ENCODE peak calls at places on chromosomes 13 and 19, in five cellular contexts. R is K562, Q is tibial nerve, B is neural progenitor cell, H is ovary. C is an unnamed sample.
A peak's percentile ranks its signal among the peaks of the same experiment; 100 is the strongest.

GRCh38 chr13:37910790-37911189 is 41.2 kb upstream of the TRPC4 start:
- DNase-seq in R (peak; percentile 5), Q (no peak), B (no peak), H (no peak), C (no peak)

GRCh38 chr19:35585844-35586243 is at the start of gene PMIS2:
- DNase-seq in R (peak; percentile 96), Q (no peak), B (peak; percentile 38), H (no peak), C (peak; percentile 40)

GRCh38 chr13:59182241-59182640 is 981.5 kb downstream of the DIAPH3 start:
- DNase-seq in R (no peak), Q (no peak), B (no peak), H (no peak), C (no peak)

GRCh38 chr19:590396-590745 is 690 bp downstream of the HCN2 start:
- DNase-seq in R (peak; percentile 36), Q (no peak), B (peak; percentile 66), H (no peak), C (no peak)

GRCh38 chr13:38421590-38422560 is 72.2 kb downstream of the UFM1 start:
- DNase-seq in R (no peak), Q (no peak), B (no peak), H (no peak), C (no peak)

GRCh38 chr19:51783373-51783772 is 11.6 kb upstream of the FPR3 start:
- DNase-seq in R (no peak), Q (no peak), B (no peak), H (no peak), C (no peak)

GRCh38 chr19:40365613-40366401 is 17.3 kb downstream of the PLD3 start:
- DNase-seq in R (peak; percentile 98), Q (peak; percentile 56), B (peak; percentile 91), H (peak; percentile 87), C (no peak)

GRCh38 chr13:79654520-79654919 is 173.6 kb downstream of the NDFIP2 start:
- DNase-seq in R (no peak), Q (no peak), B (no peak), H (no peak), C (no peak)

GRCh38 chr13:41973247-41973741 is 12.4 kb upstream of the VWA8 start:
- DNase-seq in R (no peak), Q (no peak), B (peak; percentile 44), H (no peak), C (no peak)

GRCh38 chr13:62629618-62630017 is 1214.0 kb upstream of the PCDH20 start:
- DNase-seq in R (no peak), Q (no peak), B (no peak), H (no peak), C (no peak)

GRCh38 chr19:16261584-16262370 is 62.8 kb upstream of the KLF2 start:
- DNase-seq in R (no peak), Q (no peak), B (no peak), H (no peak), C (no peak)
- H3K4me1 ChIP-seq in R (peaks cover 34% of the 10 kb centered on the region), Q (peaks cover 28% of the 10 kb centered on the region), B (no peaks in the 10 kb centered on the region), H (no peaks in the 10 kb centered on the region), C (no peaks in the 10 kb centered on the region)

GRCh38 chr13:28820099-28821051 is at the start of gene MTUS2:
- DNase-seq in R (peak; percentile 69), Q (no peak), B (peak; percentile 36), H (no peak), C (peak; percentile 14)
- H3K4me3 ChIP-seq in R (peak within 1 kb of the TSS; percentile 8), Q (peak within 1 kb of the TSS; percentile 38), B (peak within 1 kb of the TSS; percentile 55), H (no peak within 1 kb of the TSS), C (peak within 1 kb of the TSS; percentile 22)

GRCh38 chr19:49640113-49640898 is at the start of gene RRAS:
- DNase-seq in R (peak; percentile 95), Q (peak; percentile 99), B (peak; percentile 100), H (peak; percentile 100), C (peak; percentile 100)

GRCh38 chr19:49641688-49642487 is at the start of gene SCAF1:
- DNase-seq in R (peak; percentile 90), Q (peak; percentile 97), B (peak; percentile 100), H (peak; percentile 99), C (peak; percentile 99)

GRCh38 chr19:49637865-49638350 is 2.0 kb downstream of the RRAS start:
- DNase-seq in R (peak; percentile 77), Q (peak; percentile 86), B (peak; percentile 64), H (peak; percentile 77), C (peak; percentile 88)

GRCh38 chr19:49638360-49638759 is 1.6 kb downstream of the RRAS start:
- DNase-seq in R (no peak), Q (no peak), B (peak; percentile 69), H (no peak), C (no peak)

GRCh38 chr19:49639401-49640112 is 386 bp downstream of the RRAS start:
- DNase-seq in R (no peak), Q (peak; percentile 20), B (peak; percentile 31), H (peak; percentile 51), C (no peak)
- H3K4me1 ChIP-seq in R (peaks cover 55% of the 10 kb centered on the region), Q (peaks cover 33% of the 10 kb centered on the region), B (peaks cover 53% of the 10 kb centered on the region), H (peaks cover 12% of the 10 kb centered on the region), C (peaks cover 24% of the 10 kb centered on the region)

DNA sequence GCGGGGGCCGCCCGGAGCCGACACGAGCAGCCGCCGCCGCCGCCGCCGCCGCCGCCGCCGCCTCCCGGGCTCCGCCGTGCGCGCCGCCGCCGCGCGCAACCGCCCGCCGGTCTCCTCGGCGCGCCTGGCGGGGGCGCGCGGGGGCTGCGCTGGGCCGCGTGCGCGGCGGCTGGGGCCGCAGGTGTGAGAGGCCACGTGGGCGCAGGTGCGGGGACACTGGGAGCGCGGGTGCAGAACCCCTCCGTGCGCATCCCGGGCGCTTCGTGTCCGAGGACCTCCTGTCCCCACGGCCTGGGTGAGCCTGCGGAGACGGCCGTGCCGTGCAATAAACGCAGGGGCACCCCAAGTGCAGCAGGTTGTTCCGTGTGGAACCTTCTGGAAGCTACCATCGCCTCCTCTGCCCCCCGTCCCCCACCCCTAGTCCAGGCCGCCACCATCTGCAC is at the start of gene LINGO3:
- DNase-seq in R (peak; percentile 85), Q (no peak), B (peak; percentile 60), H (no peak), C (no peak)
- H3K4me3 ChIP-seq in R (peak within 1 kb of the TSS; percentile 21), Q (no peak within 1 kb of the TSS), B (peak within 1 kb of the TSS; percentile 45), H (no peak within 1 kb of the TSS), C (peak within 1 kb of the TSS; percentile 29)

GRCh38 chr13:109160357-109160756 is 530.9 kb downstream of the MYO16 start:
- DNase-seq in R (no peak), Q (no peak), B (no peak), H (no peak), C (no peak)
- H3K4me1 ChIP-seq in R (no peaks in the 10 kb centered on the region), Q (no peaks in the 10 kb centered on the region), B (peaks cover 19% of the 10 kb centered on the region), H (peaks cover 1% of the 10 kb centered on the region), C (no peaks in the 10 kb centered on the region)

GRCh38 chr13:28495586-28496564 is 947 bp upstream of the FLT1 start:
- DNase-seq in R (no peak), Q (no peak), B (no peak), H (no peak), C (no peak)

GRCh38 chr13:28498481-28499115 is 3.7 kb upstream of the FLT1 start:
- DNase-seq in R (no peak), Q (no peak), B (no peak), H (no peak), C (no peak)

GRCh38 chr13:28494861-28495585 is at the start of gene FLT1:
- DNase-seq in R (peak; percentile 13), Q (no peak), B (peak; percentile 80), H (no peak), C (peak; percentile 17)

GRCh38 chr13:28499579-28499978 is 4.7 kb upstream of the FLT1 start:
- DNase-seq in R (no peak), Q (no peak), B (no peak), H (no peak), C (no peak)

DNA sequence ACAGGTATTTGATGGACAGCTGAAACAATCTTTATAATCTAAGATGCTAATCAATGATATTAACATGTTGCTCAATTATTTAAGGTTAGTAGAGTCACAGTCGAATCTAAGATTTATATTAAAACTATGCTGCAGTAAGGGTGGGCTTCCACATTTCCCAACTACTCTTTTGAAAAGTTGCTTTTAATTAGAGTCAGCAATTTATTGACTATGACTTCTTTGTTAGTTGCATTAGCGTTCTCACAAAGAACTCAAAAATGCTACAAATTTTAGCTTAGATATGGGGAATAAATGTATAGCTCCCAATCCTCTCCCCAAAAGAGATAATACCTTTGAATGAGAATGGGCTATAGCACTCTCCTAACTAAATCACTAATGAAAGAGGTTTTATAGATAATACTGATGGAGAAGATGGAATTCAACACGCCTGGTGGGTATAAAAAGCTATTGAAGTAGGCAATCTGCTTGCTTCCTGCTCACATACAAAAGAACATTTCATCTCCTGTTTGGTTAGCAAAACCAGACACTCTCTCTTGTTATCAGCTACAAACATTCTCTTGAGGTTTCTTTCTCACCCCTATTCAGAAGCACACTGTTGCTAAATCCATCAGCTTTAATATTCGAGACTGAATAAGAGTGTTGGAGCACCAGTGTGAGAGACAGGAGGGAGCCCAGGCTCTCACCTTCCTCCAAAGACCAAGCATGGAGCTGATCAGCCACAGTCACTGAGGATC is 2.4 kb upstream of the FLT1 start:
- DNase-seq in R (no peak), Q (no peak), B (no peak), H (no peak), C (no peak)
- H3K4me3 ChIP-seq in R (no peak overlapping the region), Q (no peak overlapping the region), B (no peak overlapping the region), H (no peak overlapping the region), C (no peak overlapping the region)

GRCh38 chr19:6674868-6675305 is 4.9 kb upstream of the TNFSF14 start:
- DNase-seq in R (peak; percentile 89), Q (peak; percentile 28), B (peak; percentile 62), H (no peak), C (peak; percentile 36)

GRCh38 chr19:6676288-6676687 is 6.3 kb upstream of the TNFSF14 start:
- DNase-seq in R (no peak), Q (no peak), B (no peak), H (no peak), C (no peak)

GRCh38 chr19:6671960-6672359 is 2.0 kb upstream of the TNFSF14 start:
- DNase-seq in R (no peak), Q (no peak), B (no peak), H (no peak), C (no peak)

GRCh38 chr19:6668696-6669095 is 1.3 kb downstream of the TNFSF14 start:
- DNase-seq in R (no peak), Q (no peak), B (no peak), H (no peak), C (no peak)

DNA sequence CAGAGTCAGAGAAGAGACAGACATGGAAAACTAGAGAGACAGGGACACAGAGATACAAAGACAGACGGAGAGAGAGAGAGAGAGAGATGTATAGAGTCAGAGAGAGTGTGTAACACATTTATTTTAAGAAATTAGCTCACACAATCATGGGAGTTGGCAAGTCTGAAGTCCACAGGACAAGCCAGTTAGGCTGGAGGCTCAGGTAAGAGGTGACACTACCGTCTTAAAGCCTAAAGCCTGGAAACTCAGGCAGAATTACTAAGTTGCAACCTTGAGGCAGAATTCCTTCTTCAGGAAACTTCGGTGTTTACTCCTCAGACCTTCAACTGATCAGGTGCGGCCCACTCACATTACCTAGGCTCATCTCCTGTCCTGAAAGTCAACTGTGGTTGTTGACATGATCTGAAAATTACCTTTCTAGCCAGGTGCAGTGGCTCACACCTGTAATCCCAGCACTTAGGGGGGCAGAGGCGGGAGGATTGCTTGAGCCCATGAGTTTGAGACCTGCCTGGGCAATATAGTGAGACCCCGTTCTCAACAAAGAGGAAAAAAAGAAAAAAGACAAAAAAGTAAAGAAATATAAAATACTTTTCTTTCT is 2.8 kb upstream of the TNFSF14 start:
- DNase-seq in R (no peak), Q (no peak), B (no peak), H (no peak), C (no peak)
- H3K4me1 ChIP-seq in R (peaks cover 22% of the 10 kb centered on the region), Q (peaks cover 5% of the 10 kb centered on the region), B (no peaks in the 10 kb centered on the region), H (no peaks in the 10 kb centered on the region), C (no peaks in the 10 kb centered on the region)